ENCODE peak calls at places on chromosome 18, in eight cellular contexts. One of them, this sample, is unnamed. For H3K36me3, H3K27me3 and H3K4me1, the result is how much of the 10 kb centered on the place peaks cover.

GRCh38 chr18:79476918-79477685 is 81.4 kb downstream of the NFATC1 start:
- DNase-seq in ovary: no peak
- DNase-seq in neural progenitor cell: no peak
- DNase-seq in SJCRH30: no peak
- DNase-seq in suprapubic skin: no peak
- DNase-seq in HCT116: no peak
- DNase-seq in aorta: no peak
- DNase-seq in stomach: no peak
- DNase-seq in this sample: peak

GRCh38 chr18:45066868-45067267 is 386.2 kb downstream of the SETBP1 start:
- DNase-seq in ovary: no peak
- DNase-seq in neural progenitor cell: no peak
- DNase-seq in SJCRH30: no peak
- DNase-seq in suprapubic skin: no peak
- DNase-seq in HCT116: no peak
- DNase-seq in aorta: no peak
- DNase-seq in stomach: no peak
- DNase-seq in this sample: no peak

GRCh38 chr18:75240433-75240832 is 29.8 kb downstream of the TSHZ1 start:
- DNase-seq in ovary: no peak
- DNase-seq in neural progenitor cell: no peak
- DNase-seq in SJCRH30: no peak
- DNase-seq in suprapubic skin: no peak
- DNase-seq in HCT116: no peak
- DNase-seq in aorta: no peak
- DNase-seq in stomach: no peak
- DNase-seq in this sample: no peak

GRCh38 chr18:63320690-63321265 is 1.2 kb upstream of the BCL2 start:
- DNase-seq in ovary: peak
- DNase-seq in neural progenitor cell: peak
- DNase-seq in SJCRH30: peak
- DNase-seq in suprapubic skin: peak
- DNase-seq in HCT116: no peak
- DNase-seq in aorta: peak
- DNase-seq in stomach: peak
- DNase-seq in this sample: peak

GRCh38 chr18:27604583-27604982 is 419.5 kb upstream of the CHST9 start:
- DNase-seq in ovary: no peak
- DNase-seq in neural progenitor cell: no peak
- DNase-seq in SJCRH30: no peak
- DNase-seq in suprapubic skin: no peak
- DNase-seq in HCT116: no peak
- DNase-seq in aorta: no peak
- DNase-seq in stomach: no peak
- DNase-seq in this sample: no peak

GRCh38 chr18:6876646-6877045 is 147.1 kb downstream of the ARHGAP28 start:
- DNase-seq in ovary: no peak
- DNase-seq in neural progenitor cell: no peak
- DNase-seq in SJCRH30: no peak
- DNase-seq in suprapubic skin: no peak
- DNase-seq in HCT116: no peak
- DNase-seq in aorta: no peak
- DNase-seq in stomach: no peak
- DNase-seq in this sample: no peak

GRCh38 chr18:10768221-10768620 is 242.4 kb downstream of the NAPG start:
- DNase-seq in ovary: no peak
- DNase-seq in neural progenitor cell: no peak
- DNase-seq in SJCRH30: no peak
- DNase-seq in suprapubic skin: no peak
- DNase-seq in HCT116: no peak
- DNase-seq in aorta: no peak
- DNase-seq in stomach: no peak
- DNase-seq in this sample: no peak

GRCh38 chr18:35183846-35184245 is 57.0 kb upstream of the ZNF397 start:
- DNase-seq in ovary: no peak
- DNase-seq in neural progenitor cell: no peak
- DNase-seq in SJCRH30: no peak
- DNase-seq in suprapubic skin: no peak
- DNase-seq in HCT116: no peak
- DNase-seq in aorta: no peak
- DNase-seq in stomach: no peak
- DNase-seq in this sample: no peak

GRCh38 chr18:44823782-44824181 is 143.1 kb downstream of the SETBP1 start:
- DNase-seq in ovary: peak
- DNase-seq in neural progenitor cell: no peak
- DNase-seq in SJCRH30: no peak
- DNase-seq in suprapubic skin: no peak
- DNase-seq in HCT116: no peak
- DNase-seq in aorta: no peak
- DNase-seq in stomach: no peak
- DNase-seq in this sample: no peak

GRCh38 chr18:2924920-2925319 is 78.1 kb downstream of the EMILIN2 start:
- DNase-seq in ovary: no peak
- DNase-seq in neural progenitor cell: no peak
- DNase-seq in SJCRH30: no peak
- DNase-seq in suprapubic skin: no peak
- DNase-seq in HCT116: no peak
- DNase-seq in aorta: no peak
- DNase-seq in stomach: no peak
- DNase-seq in this sample: no peak
- H3K36me3 ChIP-seq in ovary: under half
- H3K36me3 ChIP-seq in neural progenitor cell: under half
- H3K36me3 ChIP-seq in SJCRH30: under half
- H3K36me3 ChIP-seq in suprapubic skin: half or more
- H3K36me3 ChIP-seq in HCT116: under half
- H3K36me3 ChIP-seq in aorta: under half
- H3K36me3 ChIP-seq in stomach: half or more
- H3K36me3 ChIP-seq in this sample: half or more

GRCh38 chr18:500230-500555 is 308 bp downstream of the COLEC12 start:
- DNase-seq in ovary: no peak
- DNase-seq in neural progenitor cell: peak
- DNase-seq in SJCRH30: no peak
- DNase-seq in suprapubic skin: no peak
- DNase-seq in HCT116: no peak
- DNase-seq in aorta: peak
- DNase-seq in stomach: no peak
- DNase-seq in this sample: no peak
- H3K27me3 ChIP-seq in ovary: under half
- H3K27me3 ChIP-seq in neural progenitor cell: half or more
- H3K27me3 ChIP-seq in SJCRH30: under half
- H3K27me3 ChIP-seq in suprapubic skin: under half
- H3K27me3 ChIP-seq in HCT116: under half
- H3K27me3 ChIP-seq in aorta: under half
- H3K27me3 ChIP-seq in stomach: half or more
- H3K27me3 ChIP-seq in this sample: under half

DNA sequence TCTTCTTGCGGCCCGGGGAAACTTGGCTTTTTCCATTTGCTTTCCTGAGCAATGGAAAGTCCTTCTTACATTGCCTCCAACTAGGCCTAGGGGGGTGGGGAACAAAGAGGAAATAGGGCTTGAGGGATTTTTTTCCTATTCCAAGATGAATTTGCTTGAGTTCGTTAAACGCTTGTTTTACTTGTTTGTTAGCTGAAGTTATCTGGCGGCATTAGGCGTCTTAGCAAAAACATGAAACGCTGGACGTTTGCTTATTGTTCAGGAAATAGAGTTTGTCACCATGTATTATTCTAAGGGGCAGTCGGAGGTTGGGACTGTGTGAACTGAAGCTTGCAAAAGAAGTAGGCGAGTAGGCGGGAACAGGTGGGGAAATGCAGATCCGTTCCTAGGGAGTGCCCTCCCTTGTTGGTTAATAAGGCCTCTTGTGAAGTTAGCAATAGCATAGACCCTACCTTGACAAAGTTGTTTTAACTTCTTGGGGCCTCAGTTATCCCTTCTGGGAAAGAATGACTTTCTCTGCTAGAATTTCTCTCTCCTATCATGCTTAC is 1.9 kb downstream of the CABLES1 start:
- DNase-seq in ovary: no peak
- DNase-seq in neural progenitor cell: peak
- DNase-seq in SJCRH30: no peak
- DNase-seq in suprapubic skin: no peak
- DNase-seq in HCT116: no peak
- DNase-seq in aorta: no peak
- DNase-seq in stomach: no peak
- DNase-seq in this sample: no peak
- H3K4me1 ChIP-seq in ovary: under half
- H3K4me1 ChIP-seq in neural progenitor cell: under half
- H3K4me1 ChIP-seq in SJCRH30: under half
- H3K4me1 ChIP-seq in suprapubic skin: half or more
- H3K4me1 ChIP-seq in HCT116: under half
- H3K4me1 ChIP-seq in aorta: under half
- H3K4me1 ChIP-seq in stomach: half or more
- H3K4me1 ChIP-seq in this sample: half or more

DNA sequence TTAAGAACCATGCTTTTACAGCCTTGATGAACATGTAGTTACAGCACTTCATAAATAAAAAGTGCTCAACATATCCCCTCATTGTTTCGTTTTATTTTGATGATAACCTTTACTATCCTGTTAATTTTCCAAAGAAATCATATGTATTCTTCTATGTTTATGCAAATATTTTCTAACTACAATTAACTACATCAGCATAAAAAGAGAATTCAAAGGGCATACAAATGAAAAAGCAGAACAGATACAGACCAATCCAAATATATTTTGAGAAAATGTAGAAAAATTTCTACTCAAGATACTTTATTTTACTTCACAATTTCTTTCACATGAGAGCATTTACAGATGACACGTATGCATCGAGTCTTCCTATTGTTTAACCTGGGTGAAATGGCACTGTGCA is 69.1 kb downstream of the MBD2 start:
- DNase-seq in ovary: no peak
- DNase-seq in neural progenitor cell: no peak
- DNase-seq in SJCRH30: no peak
- DNase-seq in suprapubic skin: no peak
- DNase-seq in HCT116: no peak
- DNase-seq in aorta: no peak
- DNase-seq in stomach: no peak
- DNase-seq in this sample: no peak
- H3K36me3 ChIP-seq in ovary: under half
- H3K36me3 ChIP-seq in neural progenitor cell: under half
- H3K36me3 ChIP-seq in SJCRH30: under half
- H3K36me3 ChIP-seq in suprapubic skin: half or more
- H3K36me3 ChIP-seq in HCT116: under half
- H3K36me3 ChIP-seq in aorta: under half
- H3K36me3 ChIP-seq in stomach: half or more
- H3K36me3 ChIP-seq in this sample: under half

GRCh38 chr18:57430166-57430958 is 4.8 kb upstream of the ONECUT2 start:
- DNase-seq in ovary: no peak
- DNase-seq in neural progenitor cell: peak
- DNase-seq in SJCRH30: no peak
- DNase-seq in suprapubic skin: no peak
- DNase-seq in HCT116: no peak
- DNase-seq in aorta: no peak
- DNase-seq in stomach: no peak
- DNase-seq in this sample: no peak
- H3K27me3 ChIP-seq in ovary: under half
- H3K27me3 ChIP-seq in neural progenitor cell: half or more
- H3K27me3 ChIP-seq in SJCRH30: under half
- H3K27me3 ChIP-seq in suprapubic skin: half or more
- H3K27me3 ChIP-seq in HCT116: under half
- H3K27me3 ChIP-seq in aorta: under half
- H3K27me3 ChIP-seq in stomach: half or more
- H3K27me3 ChIP-seq in this sample: half or more

GRCh38 chr18:58915006-58915799 is 50.5 kb downstream of the ZNF532 start:
- DNase-seq in ovary: no peak
- DNase-seq in neural progenitor cell: no peak
- DNase-seq in SJCRH30: no peak
- DNase-seq in suprapubic skin: no peak
- DNase-seq in HCT116: no peak
- DNase-seq in aorta: no peak
- DNase-seq in stomach: no peak
- DNase-seq in this sample: no peak
- H3K4me1 ChIP-seq in ovary: under half
- H3K4me1 ChIP-seq in neural progenitor cell: under half
- H3K4me1 ChIP-seq in SJCRH30: under half
- H3K4me1 ChIP-seq in suprapubic skin: under half
- H3K4me1 ChIP-seq in HCT116: under half
- H3K4me1 ChIP-seq in aorta: under half
- H3K4me1 ChIP-seq in stomach: under half
- H3K4me1 ChIP-seq in this sample: under half

DNA sequence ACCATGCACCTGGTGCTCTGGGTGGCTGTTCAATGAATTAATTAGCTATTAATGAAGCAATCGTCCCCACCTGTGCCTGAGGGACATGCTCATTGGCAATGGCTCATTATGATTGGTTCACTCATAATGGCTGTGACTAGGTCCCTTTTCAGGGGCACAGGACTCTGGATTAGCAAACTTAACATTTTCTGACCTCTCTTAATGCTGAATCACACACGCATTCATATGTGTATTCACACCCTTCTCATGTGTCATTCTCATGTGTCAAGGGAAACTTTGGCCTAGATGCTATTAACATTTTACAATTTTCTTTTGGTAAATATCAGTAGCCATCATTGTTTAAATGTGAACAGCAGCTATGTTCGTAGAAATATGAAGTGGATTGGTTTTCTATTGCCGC is 98.9 kb upstream of the PMAIP1 start:
- DNase-seq in ovary: no peak
- DNase-seq in neural progenitor cell: no peak
- DNase-seq in SJCRH30: no peak
- DNase-seq in suprapubic skin: no peak
- DNase-seq in HCT116: no peak
- DNase-seq in aorta: no peak
- DNase-seq in stomach: no peak
- DNase-seq in this sample: no peak
- H3K36me3 ChIP-seq in ovary: under half
- H3K36me3 ChIP-seq in neural progenitor cell: under half
- H3K36me3 ChIP-seq in SJCRH30: under half
- H3K36me3 ChIP-seq in suprapubic skin: under half
- H3K36me3 ChIP-seq in HCT116: under half
- H3K36me3 ChIP-seq in aorta: under half
- H3K36me3 ChIP-seq in stomach: under half
- H3K36me3 ChIP-seq in this sample: under half

GRCh38 chr18:59264136-59264571 is 9.1 kb downstream of the RAX start:
- DNase-seq in ovary: no peak
- DNase-seq in neural progenitor cell: peak
- DNase-seq in SJCRH30: no peak
- DNase-seq in suprapubic skin: no peak
- DNase-seq in HCT116: no peak
- DNase-seq in aorta: no peak
- DNase-seq in stomach: no peak
- DNase-seq in this sample: no peak
- H3K27me3 ChIP-seq in ovary: under half
- H3K27me3 ChIP-seq in neural progenitor cell: half or more
- H3K27me3 ChIP-seq in SJCRH30: under half
- H3K27me3 ChIP-seq in suprapubic skin: half or more
- H3K27me3 ChIP-seq in HCT116: under half
- H3K27me3 ChIP-seq in aorta: under half
- H3K27me3 ChIP-seq in stomach: half or more
- H3K27me3 ChIP-seq in this sample: half or more